ENCODE peak calls at places on chromosomes 2 and 18, in five cellular contexts. One of them, this sample, is unnamed.

GRCh38 chr2:238439093-238439849 is 12.5 kb downstream of the ASB1 start:
- DNase-seq in left ventricle myocardium inferior: no peak
- DNase-seq in stimulated activated CD4-positive, alpha-beta T cell treated with anti-CD3 and anti-CD28 coated beads, Interleukin-12 subunit alpha, Interleukin-12 subunit beta, amount 100 ng/mL, for 48 hours: peak; percentile 51
- DNase-seq in iPS-NIHi11: no peak
- DNase-seq in fibroblast of the aortic adventitia: peak; percentile 100
- DNase-seq in this sample: no peak

GRCh38 chr2:44572196-44572900 is 210.6 kb downstream of the CAMKMT start:
- DNase-seq in iPS-NIHi11: no peak
- DNase-seq in left ventricle myocardium inferior: no peak
- DNase-seq in fibroblast of the aortic adventitia: no peak
- DNase-seq in stimulated activated CD4-positive, alpha-beta T cell treated with anti-CD3 and anti-CD28 coated beads, Interleukin-12 subunit alpha, Interleukin-12 subunit beta, amount 100 ng/mL, for 48 hours: no peak
- DNase-seq in this sample: no peak

GRCh38 chr2:18055290-18055689 is 176.8 kb downstream of the KCNS3 start:
- DNase-seq in left ventricle myocardium inferior: no peak
- DNase-seq in iPS-NIHi11: no peak
- DNase-seq in stimulated activated CD4-positive, alpha-beta T cell treated with anti-CD3 and anti-CD28 coated beads, Interleukin-12 subunit alpha, Interleukin-12 subunit beta, amount 100 ng/mL, for 48 hours: no peak
- DNase-seq in fibroblast of the aortic adventitia: peak; percentile 8
- DNase-seq in this sample: no peak

GRCh38 chr2:50344509-50345106 is 687.3 kb downstream of the NRXN1 start:
- DNase-seq in fibroblast of the aortic adventitia: no peak
- DNase-seq in stimulated activated CD4-positive, alpha-beta T cell treated with anti-CD3 and anti-CD28 coated beads, Interleukin-12 subunit alpha, Interleukin-12 subunit beta, amount 100 ng/mL, for 48 hours: no peak
- DNase-seq in left ventricle myocardium inferior: no peak
- DNase-seq in iPS-NIHi11: no peak
- DNase-seq in this sample: peak; percentile 44

GRCh38 chr2:9752441-9753275 is 90.6 kb upstream of the TAF1B start:
- DNase-seq in iPS-NIHi11: no peak
- DNase-seq in left ventricle myocardium inferior: no peak
- DNase-seq in fibroblast of the aortic adventitia: peak; percentile 78
- DNase-seq in stimulated activated CD4-positive, alpha-beta T cell treated with anti-CD3 and anti-CD28 coated beads, Interleukin-12 subunit alpha, Interleukin-12 subunit beta, amount 100 ng/mL, for 48 hours: peak; percentile 86
- DNase-seq in this sample: no peak

GRCh38 chr2:69767034-69767433 is 25.1 kb downstream of the ANXA4 start:
- DNase-seq in stimulated activated CD4-positive, alpha-beta T cell treated with anti-CD3 and anti-CD28 coated beads, Interleukin-12 subunit alpha, Interleukin-12 subunit beta, amount 100 ng/mL, for 48 hours: no peak
- DNase-seq in iPS-NIHi11: no peak
- DNase-seq in left ventricle myocardium inferior: no peak
- DNase-seq in fibroblast of the aortic adventitia: peak; percentile 91
- DNase-seq in this sample: no peak

GRCh38 chr2:102106133-102106556 is 36.4 kb upstream of the IL1R1 start:
- DNase-seq in stimulated activated CD4-positive, alpha-beta T cell treated with anti-CD3 and anti-CD28 coated beads, Interleukin-12 subunit alpha, Interleukin-12 subunit beta, amount 100 ng/mL, for 48 hours: no peak
- DNase-seq in iPS-NIHi11: no peak
- DNase-seq in left ventricle myocardium inferior: no peak
- DNase-seq in fibroblast of the aortic adventitia: peak; percentile 91
- DNase-seq in this sample: no peak

GRCh38 chr18:43265465-43265864 is 11.8 kb downstream of the SYT4 start:
- DNase-seq in left ventricle myocardium inferior: no peak
- DNase-seq in fibroblast of the aortic adventitia: no peak
- DNase-seq in iPS-NIHi11: no peak
- DNase-seq in stimulated activated CD4-positive, alpha-beta T cell treated with anti-CD3 and anti-CD28 coated beads, Interleukin-12 subunit alpha, Interleukin-12 subunit beta, amount 100 ng/mL, for 48 hours: no peak
- DNase-seq in this sample: no peak